ENCODE peak calls at places on chromosome 1, in ten cellular contexts. P is A549, M is heart left ventricle, T is transverse colon, H is ovary, R is thyroid gland, W is tibial nerve, E is adrenal gland, N is testis, O is uterus. S is an unnamed sample.

GRCh38 chr1:209585672-209586071 is 2.2 kb downstream of the CAMK1G start:
- DNase-seq in P (no peak), M (peak; percentile 53), T (peak; percentile 45), H (peak; percentile 68), R (peak; percentile 80), W (no peak), E (peak; percentile 67), N (peak; percentile 74), O (peak; percentile 20), S (no peak)

GRCh38 chr1:153652795-153653507 is 5.6 kb upstream of the SNAPIN start:
- DNase-seq in P (no peak), M (no peak), T (no peak), H (no peak), R (peak; percentile 66), W (no peak), E (peak; percentile 56), N (no peak), O (no peak), S (no peak)

GRCh38 chr1:48841466-48841865 is 64.8 kb upstream of the BEND5 start:
- DNase-seq in P (no peak), M (no peak), T (no peak), H (no peak), R (no peak), W (no peak), E (no peak), N (no peak), O (no peak), S (no peak)

GRCh38 chr1:7956218-7957032 is 5.1 kb upstream of the PARK7 start:
- DNase-seq in P (no peak), M (no peak), T (no peak), H (no peak), R (no peak), W (no peak), E (no peak), N (no peak), O (no peak), S (no peak)

GRCh38 chr1:48109390-48110009 is 112.3 kb upstream of the TRABD2B start:
- DNase-seq in P (peak; percentile 43), M (no peak), T (no peak), H (no peak), R (no peak), W (peak; percentile 73), E (peak; percentile 51), N (peak; percentile 35), O (no peak), S (no peak)

GRCh38 chr1:107683198-107683657 is 281.8 kb downstream of the VAV3 start:
- DNase-seq in P (peak; percentile 90), M (no peak), T (peak; percentile 63), H (no peak), R (no peak), W (no peak), E (no peak), N (no peak), O (no peak), S (no peak)

GRCh38 chr1:23168079-23168461 is 586 bp downstream of the LUZP1 start:
- DNase-seq in P (no peak), M (peak; percentile 46), T (peak; percentile 39), H (peak; percentile 49), R (peak; percentile 32), W (no peak), E (peak; percentile 42), N (peak; percentile 42), O (peak; percentile 32), S (no peak)

GRCh38 chr1:10665930-10666850 is 130.3 kb downstream of the CASZ1 start:
- DNase-seq in P (no peak), M (peak; percentile 82), T (peak; percentile 50), H (no peak), R (peak; percentile 98), W (no peak), E (peak; percentile 93), N (no peak), O (no peak), S (peak; percentile 33)

DNA sequence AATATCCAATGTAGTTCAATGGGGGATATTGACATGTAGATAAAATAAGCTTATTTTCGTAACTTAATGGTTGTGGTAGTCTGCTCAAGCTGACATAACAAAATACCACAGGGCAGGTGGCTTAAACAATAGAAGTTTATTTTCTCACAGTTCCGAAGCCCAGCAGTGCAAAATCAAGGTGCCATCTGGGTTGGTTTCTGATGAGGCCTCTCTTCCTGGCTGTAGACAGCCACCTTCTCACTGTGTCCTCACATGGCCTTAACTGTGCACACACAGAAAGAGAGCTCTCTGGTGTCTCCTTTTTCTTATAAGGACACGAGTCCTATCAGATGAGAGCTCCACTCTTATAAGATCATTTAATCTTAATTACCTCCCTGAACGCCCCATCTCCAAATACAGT is 64.8 kb upstream of the IPO9 start:
- DNase-seq in P (no peak), M (no peak), T (no peak), H (no peak), R (no peak), W (no peak), E (no peak), N (no peak), O (no peak), S (no peak)
- TF ChIP-seq POLR2A in P (no peak), M (no peak), T (no peak), H (no peak), R (no peak), W (no peak), E (no peak), N (no peak), O (no peak), S (no peak)

GRCh38 chr1:62229932-62230331 is 35.3 kb downstream of the L1TD1 start:
- DNase-seq in P (no peak), M (no peak), T (no peak), H (no peak), R (no peak), W (no peak), E (peak; percentile 8), N (peak; percentile 36), O (no peak), S (no peak)

GRCh38 chr1:62229468-62229867 is 34.8 kb downstream of the L1TD1 start:
- DNase-seq in P (no peak), M (no peak), T (no peak), H (no peak), R (no peak), W (no peak), E (no peak), N (no peak), O (no peak), S (no peak)

GRCh38 chr1:62228883-62229187 is 34.2 kb downstream of the L1TD1 start:
- DNase-seq in P (no peak), M (no peak), T (no peak), H (no peak), R (peak; percentile 46), W (no peak), E (no peak), N (peak; percentile 22), O (no peak), S (no peak)

GRCh38 chr1:62227496-62227895 is 32.8 kb downstream of the L1TD1 start:
- DNase-seq in P (no peak), M (no peak), T (no peak), H (no peak), R (no peak), W (no peak), E (no peak), N (no peak), O (no peak), S (no peak)

GRCh38 chr1:62228139-62228882 is 33.7 kb downstream of the L1TD1 start:
- DNase-seq in P (no peak), M (no peak), T (no peak), H (no peak), R (no peak), W (no peak), E (no peak), N (no peak), O (no peak), S (no peak)
- TF ChIP-seq CTCF in P (no peak), M (no peak), T (no peak), H (no peak), R (no peak), W (no peak), E (no peak), N (no peak), O (no peak), S (no peak)

GRCh38 chr1:86155807-86156561 is 588 bp downstream of the COL24A1 start:
- DNase-seq in P (no peak), M (peak; percentile 30), T (peak; percentile 18), H (peak; percentile 35), R (peak; percentile 39), W (no peak), E (no peak), N (peak; percentile 16), O (no peak), S (no peak)

GRCh38 chr1:86154581-86155060 is 2.0 kb downstream of the COL24A1 start:
- DNase-seq in P (no peak), M (no peak), T (no peak), H (no peak), R (no peak), W (no peak), E (no peak), N (no peak), O (no peak), S (peak; percentile 83)

GRCh38 chr1:86156571-86157455 is at the start of gene COL24A1:
- DNase-seq in P (no peak), M (peak; percentile 58), T (peak; percentile 14), H (peak; percentile 49), R (peak; percentile 61), W (peak; percentile 28), E (no peak), N (peak; percentile 38), O (no peak), S (peak; percentile 84)

GRCh38 chr1:86152887-86153286 is 3.7 kb downstream of the COL24A1 start:
- DNase-seq in P (no peak), M (no peak), T (no peak), H (no peak), R (no peak), W (no peak), E (no peak), N (no peak), O (no peak), S (no peak)

DNA sequence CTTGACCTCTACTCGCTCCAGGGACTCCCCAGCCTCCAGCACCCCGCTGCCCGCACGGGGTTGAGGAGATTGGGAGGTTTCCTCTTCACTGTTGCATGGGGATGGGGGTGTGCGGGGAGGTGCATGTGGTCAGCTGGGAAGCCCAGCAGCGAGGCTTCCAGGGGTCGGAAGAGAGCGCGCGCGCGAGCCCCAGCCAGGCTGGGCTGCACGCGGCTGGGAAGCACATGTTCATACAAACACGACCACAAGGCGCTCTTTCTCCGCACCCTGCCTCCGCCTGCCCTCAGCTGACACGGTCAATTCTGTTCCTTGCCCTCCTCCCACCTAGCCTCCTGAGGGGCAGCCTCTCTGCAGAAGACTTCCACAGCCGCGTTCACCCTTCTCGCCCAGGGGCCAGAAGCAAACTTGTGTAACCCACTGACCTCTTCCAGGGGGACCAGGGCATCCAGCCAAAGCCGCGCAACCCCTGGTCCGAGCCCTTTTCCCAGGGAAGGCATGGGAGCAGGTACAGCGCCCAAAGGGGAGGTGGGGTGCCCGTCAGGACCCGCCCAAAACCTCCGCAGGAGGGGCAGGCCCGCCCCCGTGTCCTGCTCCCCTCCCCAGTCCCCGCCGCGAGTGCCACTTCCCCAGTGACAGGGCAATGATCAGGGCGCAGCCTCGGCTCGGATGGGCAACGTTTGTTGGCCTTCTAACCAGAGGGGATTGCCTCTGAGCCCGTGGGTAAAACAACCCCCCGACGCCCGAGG is 1.3 kb downstream of the COL24A1 start:
- DNase-seq in P (no peak), M (peak; percentile 28), T (no peak), H (no peak), R (peak; percentile 21), W (peak; percentile 18), E (no peak), N (peak; percentile 17), O (no peak), S (no peak)
- H3K4me3 ChIP-seq in P (no peak overlapping the region), M (peak overlapping the region; percentile 42), T (peak overlapping the region; percentile 30), H (peak overlapping the region; percentile 33), R (peak overlapping the region; percentile 13), W (peak overlapping the region; percentile 55), E (no peak overlapping the region), N (peak overlapping the region; percentile 40), O (peak overlapping the region; percentile 26), S (no peak overlapping the region)

DNA sequence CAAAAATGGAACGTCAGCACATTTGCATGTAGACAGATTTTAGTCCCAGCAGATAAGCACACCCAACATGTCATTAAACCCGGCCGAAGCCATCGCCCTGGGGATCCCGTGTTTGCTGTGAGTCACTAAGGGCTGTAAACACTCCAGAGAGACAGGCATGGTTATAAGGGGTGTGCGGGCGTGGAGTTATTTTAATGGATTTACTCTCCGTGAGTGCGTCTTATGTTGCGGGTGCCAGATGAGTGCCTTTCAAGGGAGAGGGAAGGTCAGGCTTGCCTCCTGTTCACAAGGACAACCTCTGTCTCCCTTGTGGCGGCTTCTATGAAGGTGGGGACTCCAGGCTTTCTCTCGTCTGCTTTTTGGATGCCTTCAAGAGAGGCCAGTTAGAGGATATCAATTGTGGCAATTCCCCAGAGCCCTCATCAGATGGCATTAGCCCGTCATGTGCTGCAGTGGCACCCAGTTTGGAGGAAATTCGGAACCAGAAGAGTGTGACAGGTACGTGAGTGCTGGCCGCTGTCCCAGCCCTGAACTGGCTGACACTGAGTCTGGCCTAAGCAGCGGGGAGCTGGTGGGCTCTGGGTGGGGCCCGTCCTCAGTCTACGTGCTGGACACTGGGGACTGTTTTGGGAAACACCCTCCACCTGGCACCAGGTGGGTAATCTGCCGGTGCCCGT is 223.9 kb upstream of the TMEM51 start:
- DNase-seq in P (peak; percentile 25), M (no peak), T (peak; percentile 79), H (peak; percentile 55), R (peak; percentile 94), W (no peak), E (peak; percentile 87), N (peak; percentile 69), O (peak; percentile 30), S (no peak)
- TF ChIP-seq POLR2A in P (no peak), M (no peak), T (no peak), H (no peak), R (no peak), W (no peak), E (no peak), N (no peak), O (no peak), S (no peak)